ENCODE peak calls at places on chromosome 4, in ten cellular contexts. One of them, this sample, is unnamed. For H3K4me1 and H3K9me3, the result is how much of the 10 kb centered on the place peaks cover.

GRCh38 chr4:81211956-81212355 is 3.1 kb downstream of the PRKG2 start:
- DNase-seq in body of pancreas: no peak
- DNase-seq in H9: no peak
- DNase-seq in HCT116: no peak
- DNase-seq in cardiac muscle cell: peak
- DNase-seq in lower lobe of right lung: no peak
- DNase-seq in GM12878: no peak
- DNase-seq in psoas muscle: no peak
- DNase-seq in A549: no peak
- DNase-seq in esophagus muscularis mucosa: no peak
- DNase-seq in this sample: no peak

GRCh38 chr4:14247767-14248166 is 620.2 kb upstream of the BOD1L1 start:
- DNase-seq in body of pancreas: peak
- DNase-seq in H9: no peak
- DNase-seq in HCT116: no peak
- DNase-seq in cardiac muscle cell: no peak
- DNase-seq in lower lobe of right lung: no peak
- DNase-seq in GM12878: no peak
- DNase-seq in psoas muscle: no peak
- DNase-seq in A549: no peak
- DNase-seq in esophagus muscularis mucosa: no peak
- DNase-seq in this sample: no peak

GRCh38 chr4:8352368-8353157 is 83.0 kb downstream of the HTRA3 start:
- DNase-seq in body of pancreas: peak
- DNase-seq in H9: peak
- DNase-seq in HCT116: no peak
- DNase-seq in cardiac muscle cell: no peak
- DNase-seq in lower lobe of right lung: peak
- DNase-seq in GM12878: no peak
- DNase-seq in psoas muscle: no peak
- DNase-seq in A549: no peak
- DNase-seq in esophagus muscularis mucosa: no peak
- DNase-seq in this sample: no peak

GRCh38 chr4:98642991-98643426 is 15.4 kb downstream of the TSPAN5 start:
- DNase-seq in body of pancreas: peak
- DNase-seq in H9: no peak
- DNase-seq in HCT116: peak
- DNase-seq in cardiac muscle cell: peak
- DNase-seq in lower lobe of right lung: no peak
- DNase-seq in GM12878: no peak
- DNase-seq in psoas muscle: no peak
- DNase-seq in A549: peak
- DNase-seq in esophagus muscularis mucosa: no peak
- DNase-seq in this sample: no peak

GRCh38 chr4:41360214-41360910 is 103.6 kb downstream of the UCHL1 start:
- DNase-seq in body of pancreas: peak
- DNase-seq in H9: peak
- DNase-seq in HCT116: no peak
- DNase-seq in cardiac muscle cell: peak
- DNase-seq in lower lobe of right lung: peak
- DNase-seq in GM12878: no peak
- DNase-seq in psoas muscle: peak
- DNase-seq in A549: no peak
- DNase-seq in esophagus muscularis mucosa: no peak
- DNase-seq in this sample: no peak

GRCh38 chr4:76007089-76007559 is at the start of gene CXCL9:
- DNase-seq in body of pancreas: no peak
- DNase-seq in H9: no peak
- DNase-seq in HCT116: no peak
- DNase-seq in cardiac muscle cell: no peak
- DNase-seq in lower lobe of right lung: no peak
- DNase-seq in GM12878: no peak
- DNase-seq in psoas muscle: no peak
- DNase-seq in A549: no peak
- DNase-seq in esophagus muscularis mucosa: no peak
- DNase-seq in this sample: no peak

GRCh38 chr4:158067646-158068045 is 105.2 kb downstream of the GASK1B start:
- DNase-seq in body of pancreas: no peak
- DNase-seq in H9: no peak
- DNase-seq in HCT116: no peak
- DNase-seq in cardiac muscle cell: no peak
- DNase-seq in lower lobe of right lung: no peak
- DNase-seq in GM12878: no peak
- DNase-seq in psoas muscle: no peak
- DNase-seq in A549: no peak
- DNase-seq in esophagus muscularis mucosa: no peak
- DNase-seq in this sample: no peak

GRCh38 chr4:136818811-136819210 is 713.5 kb downstream of the PCDH18 start:
- DNase-seq in body of pancreas: no peak
- DNase-seq in H9: no peak
- DNase-seq in HCT116: no peak
- DNase-seq in cardiac muscle cell: peak
- DNase-seq in lower lobe of right lung: no peak
- DNase-seq in GM12878: no peak
- DNase-seq in psoas muscle: no peak
- DNase-seq in A549: no peak
- DNase-seq in esophagus muscularis mucosa: no peak
- DNase-seq in this sample: no peak

GRCh38 chr4:27267435-27268355 is 407.1 kb downstream of the STIM2 start:
- DNase-seq in body of pancreas: no peak
- DNase-seq in H9: no peak
- DNase-seq in HCT116: no peak
- DNase-seq in cardiac muscle cell: no peak
- DNase-seq in lower lobe of right lung: no peak
- DNase-seq in GM12878: no peak
- DNase-seq in psoas muscle: no peak
- DNase-seq in A549: no peak
- DNase-seq in esophagus muscularis mucosa: no peak
- DNase-seq in this sample: no peak

GRCh38 chr4:74446896-74447295 is 2.0 kb downstream of the AREG start:
- DNase-seq in body of pancreas: no peak
- DNase-seq in H9: no peak
- DNase-seq in HCT116: no peak
- DNase-seq in cardiac muscle cell: peak
- DNase-seq in lower lobe of right lung: no peak
- DNase-seq in GM12878: no peak
- DNase-seq in psoas muscle: no peak
- DNase-seq in A549: no peak
- DNase-seq in esophagus muscularis mucosa: no peak
- DNase-seq in this sample: no peak

GRCh38 chr4:5157721-5158390 is 106.6 kb downstream of the STK32B start:
- DNase-seq in body of pancreas: no peak
- DNase-seq in H9: peak
- DNase-seq in HCT116: no peak
- DNase-seq in cardiac muscle cell: no peak
- DNase-seq in lower lobe of right lung: no peak
- DNase-seq in GM12878: no peak
- DNase-seq in psoas muscle: no peak
- DNase-seq in A549: peak
- DNase-seq in esophagus muscularis mucosa: peak
- DNase-seq in this sample: no peak

GRCh38 chr4:15754323-15754722 is 23.8 kb upstream of the CD38 start:
- DNase-seq in body of pancreas: no peak
- DNase-seq in H9: no peak
- DNase-seq in HCT116: no peak
- DNase-seq in cardiac muscle cell: peak
- DNase-seq in lower lobe of right lung: no peak
- DNase-seq in GM12878: no peak
- DNase-seq in psoas muscle: no peak
- DNase-seq in A549: no peak
- DNase-seq in esophagus muscularis mucosa: no peak
- DNase-seq in this sample: peak

GRCh38 chr4:8690811-8691775 is 98.5 kb downstream of the CPZ start:
- DNase-seq in body of pancreas: no peak
- DNase-seq in H9: peak
- DNase-seq in HCT116: no peak
- DNase-seq in cardiac muscle cell: no peak
- DNase-seq in lower lobe of right lung: no peak
- DNase-seq in GM12878: no peak
- DNase-seq in psoas muscle: no peak
- DNase-seq in A549: no peak
- DNase-seq in esophagus muscularis mucosa: no peak
- DNase-seq in this sample: no peak

DNA sequence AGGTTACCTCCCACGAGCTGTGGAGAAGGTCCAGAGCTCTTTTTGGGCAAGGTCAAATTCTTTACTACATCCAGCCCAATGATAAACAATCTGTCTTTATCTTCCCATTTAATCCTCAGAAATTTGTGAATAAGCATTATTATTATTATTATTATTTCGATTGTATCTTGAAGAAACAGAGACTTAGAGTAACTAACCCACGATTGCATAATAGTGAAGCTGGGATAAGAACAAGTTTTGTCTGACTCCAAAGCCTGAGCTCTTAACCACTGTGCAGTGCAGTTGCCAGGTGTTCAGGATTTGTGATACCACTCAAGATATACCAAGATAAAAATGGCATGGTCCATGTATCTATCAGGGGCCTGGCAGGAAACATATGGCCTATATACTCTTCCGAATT is 166.5 kb upstream of the LDB2 start:
- DNase-seq in body of pancreas: no peak
- DNase-seq in H9: no peak
- DNase-seq in HCT116: no peak
- DNase-seq in cardiac muscle cell: no peak
- DNase-seq in lower lobe of right lung: no peak
- DNase-seq in GM12878: no peak
- DNase-seq in psoas muscle: no peak
- DNase-seq in A549: no peak
- DNase-seq in esophagus muscularis mucosa: peak
- DNase-seq in this sample: no peak
- H3K4me1 ChIP-seq in body of pancreas: under half
- H3K4me1 ChIP-seq in H9: under half
- H3K4me1 ChIP-seq in HCT116: under half
- H3K4me1 ChIP-seq in cardiac muscle cell: under half
- H3K4me1 ChIP-seq in lower lobe of right lung: under half
- H3K4me1 ChIP-seq in GM12878: under half
- H3K4me1 ChIP-seq in psoas muscle: under half
- H3K4me1 ChIP-seq in A549: under half
- H3K4me1 ChIP-seq in esophagus muscularis mucosa: under half
- H3K4me1 ChIP-seq in this sample: under half

GRCh38 chr4:154014401-154015105 is 225.7 kb upstream of the SFRP2 start:
- DNase-seq in body of pancreas: no peak
- DNase-seq in H9: no peak
- DNase-seq in HCT116: no peak
- DNase-seq in cardiac muscle cell: no peak
- DNase-seq in lower lobe of right lung: no peak
- DNase-seq in GM12878: no peak
- DNase-seq in psoas muscle: no peak
- DNase-seq in A549: no peak
- DNase-seq in esophagus muscularis mucosa: no peak
- DNase-seq in this sample: no peak

GRCh38 chr4:154013576-154013975 is 224.7 kb upstream of the SFRP2 start:
- DNase-seq in body of pancreas: no peak
- DNase-seq in H9: no peak
- DNase-seq in HCT116: no peak
- DNase-seq in cardiac muscle cell: no peak
- DNase-seq in lower lobe of right lung: no peak
- DNase-seq in GM12878: no peak
- DNase-seq in psoas muscle: no peak
- DNase-seq in A549: no peak
- DNase-seq in esophagus muscularis mucosa: no peak
- DNase-seq in this sample: no peak

GRCh38 chr4:154024097-154024496 is 235.2 kb upstream of the SFRP2 start:
- DNase-seq in body of pancreas: no peak
- DNase-seq in H9: peak
- DNase-seq in HCT116: no peak
- DNase-seq in cardiac muscle cell: no peak
- DNase-seq in lower lobe of right lung: no peak
- DNase-seq in GM12878: no peak
- DNase-seq in psoas muscle: no peak
- DNase-seq in A549: no peak
- DNase-seq in esophagus muscularis mucosa: no peak
- DNase-seq in this sample: no peak

DNA sequence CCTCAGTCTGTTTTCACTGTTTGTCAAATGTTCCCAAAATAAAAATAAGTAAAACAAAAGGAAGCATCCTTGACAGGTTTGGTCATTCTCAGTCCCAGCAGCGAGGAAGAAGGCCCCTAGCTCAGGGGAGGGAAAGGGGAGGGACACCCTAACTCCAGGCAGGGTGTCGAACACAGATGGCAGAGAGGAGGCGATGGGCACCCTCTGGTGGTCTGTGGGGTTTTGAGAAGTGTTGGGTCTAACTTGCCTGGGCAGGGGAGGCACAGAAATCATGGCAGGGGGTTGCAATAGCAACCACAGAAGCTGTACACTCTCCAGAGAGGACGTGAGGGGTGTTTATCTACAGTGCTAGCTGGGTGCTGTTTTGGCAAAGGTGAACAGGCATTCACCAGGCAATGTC is 229.8 kb upstream of the SFRP2 start:
- DNase-seq in body of pancreas: no peak
- DNase-seq in H9: peak
- DNase-seq in HCT116: no peak
- DNase-seq in cardiac muscle cell: no peak
- DNase-seq in lower lobe of right lung: no peak
- DNase-seq in GM12878: no peak
- DNase-seq in psoas muscle: no peak
- DNase-seq in A549: no peak
- DNase-seq in esophagus muscularis mucosa: no peak
- DNase-seq in this sample: no peak
- TF ChIP-seq CTCF in body of pancreas: no peak
- TF ChIP-seq CTCF in H9: peak
- TF ChIP-seq CTCF in HCT116: peak
- TF ChIP-seq CTCF in cardiac muscle cell: no peak
- TF ChIP-seq CTCF in lower lobe of right lung: no peak
- TF ChIP-seq CTCF in GM12878: peak
- TF ChIP-seq CTCF in psoas muscle: no peak
- TF ChIP-seq CTCF in A549: no peak
- TF ChIP-seq CTCF in esophagus muscularis mucosa: no peak
- TF ChIP-seq CTCF in this sample: no peak

DNA sequence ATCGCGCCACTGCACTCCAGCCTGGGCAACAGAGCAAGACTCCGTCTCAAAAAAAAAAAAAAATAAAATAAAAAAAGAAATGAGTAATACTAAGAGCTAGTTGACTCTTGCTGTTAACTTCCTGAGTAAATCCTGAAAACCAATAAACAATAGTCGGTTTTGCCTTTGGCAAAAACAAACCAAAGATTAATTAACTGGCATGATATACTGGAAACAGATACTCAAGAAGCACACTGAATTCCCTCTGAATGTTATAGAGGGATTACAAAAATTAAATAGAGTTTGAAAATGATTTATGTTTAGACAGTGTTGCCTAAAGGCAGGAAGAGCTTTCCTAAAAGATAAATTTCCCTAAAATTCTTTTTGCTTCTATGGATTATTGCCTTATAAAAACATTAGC is 1702.3 kb downstream of the STIM2 start:
- DNase-seq in body of pancreas: no peak
- DNase-seq in H9: no peak
- DNase-seq in HCT116: no peak
- DNase-seq in cardiac muscle cell: no peak
- DNase-seq in lower lobe of right lung: no peak
- DNase-seq in GM12878: no peak
- DNase-seq in psoas muscle: no peak
- DNase-seq in A549: no peak
- DNase-seq in esophagus muscularis mucosa: no peak
- DNase-seq in this sample: no peak
- H3K9me3 ChIP-seq in body of pancreas: under half
- H3K9me3 ChIP-seq in H9: under half
- H3K9me3 ChIP-seq in HCT116: under half
- H3K9me3 ChIP-seq in cardiac muscle cell: under half
- H3K9me3 ChIP-seq in lower lobe of right lung: under half
- H3K9me3 ChIP-seq in GM12878: under half
- H3K9me3 ChIP-seq in psoas muscle: under half
- H3K9me3 ChIP-seq in A549: under half
- H3K9me3 ChIP-seq in esophagus muscularis mucosa: under half
- H3K9me3 ChIP-seq in this sample: under half

GRCh38 chr4:1243451-1244080 is 5.4 kb downstream of the CTBP1 start:
- DNase-seq in body of pancreas: no peak
- DNase-seq in H9: peak
- DNase-seq in HCT116: no peak
- DNase-seq in cardiac muscle cell: no peak
- DNase-seq in lower lobe of right lung: no peak
- DNase-seq in GM12878: no peak
- DNase-seq in psoas muscle: peak
- DNase-seq in A549: no peak
- DNase-seq in esophagus muscularis mucosa: no peak
- DNase-seq in this sample: no peak
- H3K4me1 ChIP-seq in body of pancreas: half or more
- H3K4me1 ChIP-seq in H9: under half
- H3K4me1 ChIP-seq in HCT116: under half
- H3K4me1 ChIP-seq in cardiac muscle cell: under half
- H3K4me1 ChIP-seq in lower lobe of right lung: half or more
- H3K4me1 ChIP-seq in GM12878: under half
- H3K4me1 ChIP-seq in psoas muscle: half or more
- H3K4me1 ChIP-seq in A549: under half
- H3K4me1 ChIP-seq in esophagus muscularis mucosa: half or more
- H3K4me1 ChIP-seq in this sample: under half